ENCODE peak calls at places on chromosomes 4 and X, in nine cellular contexts. One of them, this sample, is unnamed.

GRCh38 chrX:154829926-154830442 is 4.5 kb downstream of the SMIM9 start:
- DNase-seq in aorta: no peak
- DNase-seq in fibroblast of lung: no peak
- DNase-seq in psoas muscle: no peak
- DNase-seq in left lung: no peak
- DNase-seq in upper lobe of left lung: no peak
- DNase-seq in uterus: no peak
- DNase-seq in colonic mucosa: no peak
- DNase-seq in hepatocyte: no peak
- DNase-seq in this sample: no peak

GRCh38 chr4:104494822-104495559 is at the start of gene CXXC4:
- DNase-seq in aorta: peak; percentile 82
- DNase-seq in fibroblast of lung: peak; percentile 66
- DNase-seq in psoas muscle: peak; percentile 66
- DNase-seq in left lung: peak; percentile 80
- DNase-seq in upper lobe of left lung: peak; percentile 80
- DNase-seq in uterus: peak; percentile 64
- DNase-seq in colonic mucosa: peak; percentile 67
- DNase-seq in hepatocyte: peak; percentile 87
- DNase-seq in this sample: peak; percentile 69

GRCh38 chr4:131046821-131047220 is 1950.9 kb downstream of the C4orf33 start:
- DNase-seq in aorta: no peak
- DNase-seq in fibroblast of lung: no peak
- DNase-seq in psoas muscle: no peak
- DNase-seq in left lung: no peak
- DNase-seq in upper lobe of left lung: no peak
- DNase-seq in uterus: no peak
- DNase-seq in colonic mucosa: no peak
- DNase-seq in hepatocyte: no peak
- DNase-seq in this sample: no peak

GRCh38 chr4:100806988-100807387 is 289.2 kb upstream of the EMCN start:
- DNase-seq in aorta: no peak
- DNase-seq in fibroblast of lung: no peak
- DNase-seq in psoas muscle: no peak
- DNase-seq in left lung: no peak
- DNase-seq in upper lobe of left lung: no peak
- DNase-seq in uterus: no peak
- DNase-seq in colonic mucosa: no peak
- DNase-seq in hepatocyte: no peak
- DNase-seq in this sample: no peak

GRCh38 chr4:175443547-175443946 is 368.5 kb downstream of the GPM6A start:
- DNase-seq in aorta: no peak
- DNase-seq in fibroblast of lung: no peak
- DNase-seq in psoas muscle: no peak
- DNase-seq in left lung: no peak
- DNase-seq in upper lobe of left lung: no peak
- DNase-seq in uterus: no peak
- DNase-seq in colonic mucosa: no peak
- DNase-seq in hepatocyte: no peak
- DNase-seq in this sample: no peak

GRCh38 chrX:119647552-119648420 is 41.6 kb upstream of the NKRF start:
- DNase-seq in aorta: no peak
- DNase-seq in fibroblast of lung: no peak
- DNase-seq in psoas muscle: no peak
- DNase-seq in left lung: no peak
- DNase-seq in upper lobe of left lung: no peak
- DNase-seq in uterus: no peak
- DNase-seq in colonic mucosa: no peak
- DNase-seq in hepatocyte: no peak
- DNase-seq in this sample: no peak

GRCh38 chr4:48254381-48255072 is 15.1 kb downstream of the TEC start:
- DNase-seq in aorta: no peak
- DNase-seq in fibroblast of lung: peak; percentile 92
- DNase-seq in psoas muscle: no peak
- DNase-seq in left lung: no peak
- DNase-seq in upper lobe of left lung: no peak
- DNase-seq in uterus: no peak
- DNase-seq in colonic mucosa: no peak
- DNase-seq in hepatocyte: no peak
- DNase-seq in this sample: no peak

GRCh38 chr4:78937837-78938236 is 1.4 kb downstream of the PAQR3 start:
- DNase-seq in aorta: no peak
- DNase-seq in fibroblast of lung: no peak
- DNase-seq in psoas muscle: no peak
- DNase-seq in left lung: no peak
- DNase-seq in upper lobe of left lung: no peak
- DNase-seq in uterus: no peak
- DNase-seq in colonic mucosa: no peak
- DNase-seq in hepatocyte: no peak
- DNase-seq in this sample: no peak

GRCh38 chrX:72297953-72298730 is 7.6 kb downstream of the CITED1 start:
- DNase-seq in aorta: no peak
- DNase-seq in fibroblast of lung: no peak
- DNase-seq in psoas muscle: no peak
- DNase-seq in left lung: no peak
- DNase-seq in upper lobe of left lung: no peak
- DNase-seq in uterus: no peak
- DNase-seq in colonic mucosa: no peak
- DNase-seq in hepatocyte: no peak
- DNase-seq in this sample: no peak

GRCh38 chr4:137390707-137391106 is 141.6 kb downstream of the PCDH18 start:
- DNase-seq in aorta: no peak
- DNase-seq in fibroblast of lung: peak; percentile 83
- DNase-seq in psoas muscle: no peak
- DNase-seq in left lung: no peak
- DNase-seq in upper lobe of left lung: no peak
- DNase-seq in uterus: no peak
- DNase-seq in colonic mucosa: no peak
- DNase-seq in hepatocyte: no peak
- DNase-seq in this sample: no peak

GRCh38 chr4:126708716-126709115 is 924.0 kb upstream of the INTU start:
- DNase-seq in aorta: no peak
- DNase-seq in fibroblast of lung: no peak
- DNase-seq in psoas muscle: no peak
- DNase-seq in left lung: no peak
- DNase-seq in upper lobe of left lung: no peak
- DNase-seq in uterus: no peak
- DNase-seq in colonic mucosa: no peak
- DNase-seq in hepatocyte: no peak
- DNase-seq in this sample: no peak

DNA sequence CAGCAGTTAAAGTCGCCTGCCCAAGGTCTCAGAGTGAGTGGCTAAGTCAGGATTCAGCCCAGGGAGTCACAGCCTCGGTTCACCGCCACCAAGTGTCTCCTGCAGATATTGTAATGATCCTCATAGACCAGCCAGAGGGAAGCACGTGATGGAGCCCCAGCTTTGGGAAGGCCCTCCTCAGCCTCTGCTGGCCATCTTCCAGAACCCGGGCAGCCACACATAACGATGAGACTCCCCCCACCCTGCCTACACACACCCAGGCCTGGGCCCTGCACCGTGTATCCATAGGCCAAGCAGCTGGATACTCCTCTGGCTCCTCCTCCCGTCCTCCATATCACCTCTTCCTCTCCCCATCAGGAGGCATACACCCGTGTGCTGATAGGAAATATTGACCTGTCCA is 19.6 kb upstream of the SASH3 start:
- DNase-seq in aorta: no peak
- DNase-seq in fibroblast of lung: no peak
- DNase-seq in psoas muscle: peak; percentile 29
- DNase-seq in left lung: no peak
- DNase-seq in upper lobe of left lung: no peak
- DNase-seq in uterus: no peak
- DNase-seq in colonic mucosa: no peak
- DNase-seq in hepatocyte: no peak
- DNase-seq in this sample: no peak
- H3K4me1 ChIP-seq in aorta: no peaks in the 10 kb centered on the region
- H3K4me1 ChIP-seq in fibroblast of lung: no peaks in the 10 kb centered on the region
- H3K4me1 ChIP-seq in psoas muscle: no peaks in the 10 kb centered on the region
- H3K4me1 ChIP-seq in left lung: no peaks in the 10 kb centered on the region
- H3K4me1 ChIP-seq in upper lobe of left lung: no peaks in the 10 kb centered on the region
- H3K4me1 ChIP-seq in uterus: no peaks in the 10 kb centered on the region
- H3K4me1 ChIP-seq in colonic mucosa: no peaks in the 10 kb centered on the region
- H3K4me1 ChIP-seq in hepatocyte: no peaks in the 10 kb centered on the region
- H3K4me1 ChIP-seq in this sample: peaks cover 12% of the 10 kb centered on the region

GRCh38 chr4:113574636-113575103 is 186.9 kb downstream of the CAMK2D start:
- DNase-seq in aorta: no peak
- DNase-seq in fibroblast of lung: peak; percentile 80
- DNase-seq in psoas muscle: no peak
- DNase-seq in left lung: no peak
- DNase-seq in upper lobe of left lung: no peak
- DNase-seq in uterus: no peak
- DNase-seq in colonic mucosa: no peak
- DNase-seq in hepatocyte: peak; percentile 67
- DNase-seq in this sample: no peak
- H3K27ac ChIP-seq in aorta: no peak overlapping the region
- H3K27ac ChIP-seq in fibroblast of lung: peak overlapping the region; percentile 30
- H3K27ac ChIP-seq in psoas muscle: peak overlapping the region; percentile 0
- H3K27ac ChIP-seq in left lung: peak overlapping the region; percentile 25
- H3K27ac ChIP-seq in upper lobe of left lung: peak overlapping the region; percentile 59
- H3K27ac ChIP-seq in uterus: peak overlapping the region; percentile 69
- H3K27ac ChIP-seq in colonic mucosa: no peak overlapping the region
- H3K27ac ChIP-seq in hepatocyte: peak overlapping the region; percentile 65
- H3K27ac ChIP-seq in this sample: peak overlapping the region; percentile 27

GRCh38 chr4:3414421-3415279 is 27.1 kb upstream of the HGFAC start:
- DNase-seq in aorta: peak; percentile 75
- DNase-seq in fibroblast of lung: no peak
- DNase-seq in psoas muscle: peak; percentile 44
- DNase-seq in left lung: peak; percentile 69
- DNase-seq in upper lobe of left lung: peak; percentile 75
- DNase-seq in uterus: peak; percentile 8
- DNase-seq in colonic mucosa: no peak
- DNase-seq in hepatocyte: no peak
- DNase-seq in this sample: peak; percentile 42
- H3K4me1 ChIP-seq in aorta: no peaks in the 10 kb centered on the region
- H3K4me1 ChIP-seq in fibroblast of lung: no peaks in the 10 kb centered on the region
- H3K4me1 ChIP-seq in psoas muscle: no peaks in the 10 kb centered on the region
- H3K4me1 ChIP-seq in left lung: no peaks in the 10 kb centered on the region
- H3K4me1 ChIP-seq in upper lobe of left lung: no peaks in the 10 kb centered on the region
- H3K4me1 ChIP-seq in uterus: no peaks in the 10 kb centered on the region
- H3K4me1 ChIP-seq in colonic mucosa: no peaks in the 10 kb centered on the region
- H3K4me1 ChIP-seq in hepatocyte: no peaks in the 10 kb centered on the region
- H3K4me1 ChIP-seq in this sample: peaks cover 4% of the 10 kb centered on the region

GRCh38 chrX:40720386-40720785 is 15.0 kb downstream of the MED14 start:
- DNase-seq in aorta: no peak
- DNase-seq in fibroblast of lung: no peak
- DNase-seq in psoas muscle: no peak
- DNase-seq in left lung: no peak
- DNase-seq in upper lobe of left lung: no peak
- DNase-seq in uterus: no peak
- DNase-seq in colonic mucosa: no peak
- DNase-seq in hepatocyte: peak; percentile 26
- DNase-seq in this sample: no peak

GRCh38 chrX:40719731-40720130 is 15.6 kb downstream of the MED14 start:
- DNase-seq in aorta: no peak
- DNase-seq in fibroblast of lung: no peak
- DNase-seq in psoas muscle: no peak
- DNase-seq in left lung: no peak
- DNase-seq in upper lobe of left lung: no peak
- DNase-seq in uterus: no peak
- DNase-seq in colonic mucosa: no peak
- DNase-seq in hepatocyte: no peak
- DNase-seq in this sample: no peak

GRCh38 chrX:40721489-40722106 is 13.7 kb downstream of the MED14 start:
- DNase-seq in aorta: no peak
- DNase-seq in fibroblast of lung: no peak
- DNase-seq in psoas muscle: no peak
- DNase-seq in left lung: no peak
- DNase-seq in upper lobe of left lung: no peak
- DNase-seq in uterus: no peak
- DNase-seq in colonic mucosa: no peak
- DNase-seq in hepatocyte: no peak
- DNase-seq in this sample: no peak

GRCh38 chrX:40719218-40719617 is 16.1 kb downstream of the MED14 start:
- DNase-seq in aorta: no peak
- DNase-seq in fibroblast of lung: peak; percentile 78
- DNase-seq in psoas muscle: no peak
- DNase-seq in left lung: no peak
- DNase-seq in upper lobe of left lung: no peak
- DNase-seq in uterus: no peak
- DNase-seq in colonic mucosa: no peak
- DNase-seq in hepatocyte: no peak
- DNase-seq in this sample: no peak

DNA sequence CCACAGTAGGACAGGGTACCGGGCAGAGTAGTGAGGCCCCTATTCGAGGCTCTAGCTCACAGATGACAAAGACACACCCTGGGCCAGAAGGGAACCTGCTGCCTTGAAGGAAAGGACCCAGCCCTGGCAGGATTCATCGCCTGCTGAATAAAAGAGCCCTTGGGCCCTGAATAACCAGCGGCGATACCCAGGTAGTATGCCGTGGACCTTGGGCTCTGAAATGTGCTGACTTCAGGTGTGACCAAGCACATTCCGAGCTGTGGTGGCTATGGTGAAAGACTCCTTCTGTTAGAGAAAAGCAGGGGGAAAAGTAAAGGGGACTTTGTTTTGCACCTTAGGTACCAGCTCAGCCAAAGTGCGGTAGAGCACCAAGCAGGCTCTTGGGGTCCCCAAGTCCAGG is 14.5 kb downstream of the MED14 start:
- DNase-seq in aorta: no peak
- DNase-seq in fibroblast of lung: no peak
- DNase-seq in psoas muscle: no peak
- DNase-seq in left lung: no peak
- DNase-seq in upper lobe of left lung: no peak
- DNase-seq in uterus: no peak
- DNase-seq in colonic mucosa: no peak
- DNase-seq in hepatocyte: no peak
- DNase-seq in this sample: no peak
- H3K27ac ChIP-seq in aorta: no peak overlapping the region
- H3K27ac ChIP-seq in fibroblast of lung: no peak overlapping the region
- H3K27ac ChIP-seq in psoas muscle: peak overlapping the region; percentile 42
- H3K27ac ChIP-seq in left lung: no peak overlapping the region
- H3K27ac ChIP-seq in upper lobe of left lung: no peak overlapping the region
- H3K27ac ChIP-seq in uterus: no peak overlapping the region
- H3K27ac ChIP-seq in colonic mucosa: no peak overlapping the region
- H3K27ac ChIP-seq in hepatocyte: peak overlapping the region; percentile 40
- H3K27ac ChIP-seq in this sample: no peak overlapping the region

GRCh38 chr4:111930658-111931057 is 214.6 kb upstream of the FAM241A start:
- DNase-seq in aorta: no peak
- DNase-seq in fibroblast of lung: no peak
- DNase-seq in psoas muscle: no peak
- DNase-seq in left lung: no peak
- DNase-seq in upper lobe of left lung: no peak
- DNase-seq in uterus: no peak
- DNase-seq in colonic mucosa: no peak
- DNase-seq in hepatocyte: no peak
- DNase-seq in this sample: no peak
- H3K4me1 ChIP-seq in aorta: no peaks in the 10 kb centered on the region
- H3K4me1 ChIP-seq in fibroblast of lung: no peaks in the 10 kb centered on the region
- H3K4me1 ChIP-seq in psoas muscle: no peaks in the 10 kb centered on the region
- H3K4me1 ChIP-seq in left lung: no peaks in the 10 kb centered on the region
- H3K4me1 ChIP-seq in upper lobe of left lung: no peaks in the 10 kb centered on the region
- H3K4me1 ChIP-seq in uterus: no peaks in the 10 kb centered on the region
- H3K4me1 ChIP-seq in colonic mucosa: no peaks in the 10 kb centered on the region
- H3K4me1 ChIP-seq in hepatocyte: no peaks in the 10 kb centered on the region
- H3K4me1 ChIP-seq in this sample: no peaks in the 10 kb centered on the region

This sample was measured in lower lobe of right lung.